ENCODE peak calls at places on chromosome X, in five cellular contexts. P, U, H, N and A are unnamed samples.

GRCh38 chrX:69179380-69179911 is 14.2 kb upstream of the PJA1 start:
- DNase-seq in P (no peak), U (no peak), H (no peak), N (no peak), A (peak; percentile 64)

GRCh38 chrX:38890326-38890725 is 89.1 kb downstream of the MID1IP1 start:
- DNase-seq in P (no peak), U (no peak), H (no peak), N (no peak), A (no peak)

GRCh38 chrX:40773188-40773587 is 37.8 kb upstream of the MED14 start:
- DNase-seq in P (no peak), U (no peak), H (no peak), N (no peak), A (no peak)

GRCh38 chrX:100980608-100981497 is 11.3 kb downstream of the ARL13A start:
- DNase-seq in P (peak; percentile 60), U (no peak), H (peak; percentile 39), N (no peak), A (no peak)

GRCh38 chrX:9871871-9872270 is 85.6 kb downstream of the SHROOM2 start:
- DNase-seq in P (no peak), U (no peak), H (no peak), N (no peak), A (no peak)

GRCh38 chrX:123665197-123665596 is 67.7 kb downstream of the THOC2 start:
- DNase-seq in P (peak; percentile 40), U (no peak), H (no peak), N (no peak), A (no peak)

GRCh38 chrX:132968282-132968681 is 9.9 kb upstream of the HS6ST2 start:
- DNase-seq in P (no peak), U (no peak), H (no peak), N (no peak), A (peak; percentile 19)

GRCh38 chrX:40102393-40103381 is 4.9 kb upstream of the BCOR start:
- DNase-seq in P (no peak), U (no peak), H (no peak), N (no peak), A (no peak)

GRCh38 chrX:120125444-120125843 is 9.7 kb upstream of the RHOXF1 start:
- DNase-seq in P (no peak), U (no peak), H (no peak), N (no peak), A (no peak)

GRCh38 chrX:20224814-20225487 is 41.8 kb downstream of the RPS6KA3 start:
- DNase-seq in P (peak; percentile 7), U (no peak), H (no peak), N (peak; percentile 35), A (peak; percentile 4)

GRCh38 chrX:108090474-108091265 is 672 bp downstream of the PSMD10 start:
- DNase-seq in P (peak; percentile 25), U (no peak), H (peak; percentile 13), N (no peak), A (no peak)

GRCh38 chrX:39063037-39063436 is 261.8 kb downstream of the MID1IP1 start:
- DNase-seq in P (peak; percentile 3), U (no peak), H (no peak), N (no peak), A (no peak)

GRCh38 chrX:50691820-50692219 is 122.2 kb downstream of the SHROOM4 start:
- DNase-seq in P (peak; percentile 44), U (peak; percentile 26), H (peak; percentile 38), N (no peak), A (peak; percentile 83)

GRCh38 chrX:41561045-41561444 is 113.9 kb downstream of the NYX start:
- DNase-seq in P (peak; percentile 49), U (peak; percentile 17), H (no peak), N (peak; percentile 17), A (no peak)

GRCh38 chrX:47817897-47818296 is 18.8 kb upstream of the ZNF81 start:
- DNase-seq in P (no peak), U (no peak), H (no peak), N (no peak), A (no peak)

GRCh38 chrX:9285342-9285771 is 179.5 kb upstream of the TBL1X start:
- DNase-seq in P (no peak), U (no peak), H (no peak), N (no peak), A (no peak)

GRCh38 chrX:134949271-134949670 is 41.5 kb upstream of the SMIM10 start:
- DNase-seq in P (peak; percentile 67), U (no peak), H (peak; percentile 69), N (no peak), A (no peak)
- TF ChIP-seq JUNB in P (no peak), U (no peak), H (no peak), N (no peak), A (no peak)

DNA sequence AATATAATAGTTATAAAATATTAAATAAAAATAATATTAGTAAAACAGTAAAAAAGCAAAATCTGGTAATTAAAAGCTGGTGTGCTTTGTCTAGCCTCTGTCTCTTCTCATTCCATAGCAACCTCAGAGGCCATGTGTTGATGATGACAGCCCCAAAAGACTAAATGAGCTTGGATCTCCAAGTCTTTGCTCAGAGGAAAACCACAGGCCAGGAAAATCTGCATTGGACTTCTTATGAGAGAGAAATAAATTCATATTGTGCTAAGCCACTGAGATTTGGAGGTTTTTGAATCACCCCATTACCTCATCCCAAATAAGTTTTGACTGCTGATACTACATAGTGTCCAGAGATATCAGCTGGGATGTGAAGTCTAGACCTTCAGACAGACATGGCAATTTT is 178.5 kb upstream of the DIPK2B start:
- DNase-seq in P (no peak), U (no peak), H (no peak), N (no peak), A (no peak)
- TF ChIP-seq JUNB in P (no peak), U (no peak), H (no peak), N (no peak), A (no peak)

DNA sequence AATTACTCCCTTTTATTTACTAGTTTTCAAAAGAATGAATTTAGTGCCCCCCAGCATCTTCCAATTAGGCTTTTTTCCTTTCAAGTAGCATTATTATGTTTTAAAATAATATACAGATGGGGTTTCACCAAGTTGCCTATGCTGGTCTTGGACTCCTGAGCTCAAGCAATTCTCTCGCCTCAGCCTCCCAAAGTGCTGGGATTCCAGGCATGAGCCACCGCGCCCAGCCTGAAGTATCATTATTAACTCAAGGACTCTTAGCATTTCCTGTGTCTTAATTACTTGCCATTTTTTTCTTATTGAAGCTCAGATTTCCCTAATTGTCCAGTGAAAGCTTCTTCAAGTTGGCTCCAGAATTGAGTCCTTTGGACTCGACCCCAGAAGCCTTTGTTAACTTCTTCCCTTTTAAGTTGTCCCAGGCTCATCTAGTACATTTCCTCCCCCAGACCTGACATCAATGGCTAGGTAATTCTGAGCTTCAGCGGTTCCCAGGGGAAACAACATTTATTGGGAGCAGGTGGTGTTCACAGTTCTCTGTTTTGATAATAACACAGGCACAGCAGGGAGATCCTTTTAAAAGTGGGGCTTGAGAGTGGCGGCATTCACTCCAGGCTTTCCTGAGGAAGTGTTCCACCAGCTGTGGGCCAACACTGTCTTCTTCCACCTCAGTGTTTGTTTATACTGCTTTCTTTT is 10.0 kb downstream of the SAT1 start:
- DNase-seq in P (no peak), U (no peak), H (no peak), N (no peak), A (no peak)
- TF ChIP-seq JUNB in P (no peak), U (no peak), H (no peak), N (no peak), A (no peak)

GRCh38 chrX:129493643-129494042 is 29.6 kb downstream of the SMARCA1 start:
- DNase-seq in P (no peak), U (no peak), H (no peak), N (no peak), A (no peak)
- TF ChIP-seq JUNB in P (no peak), U (no peak), H (no peak), N (no peak), A (no peak)

DNA sequence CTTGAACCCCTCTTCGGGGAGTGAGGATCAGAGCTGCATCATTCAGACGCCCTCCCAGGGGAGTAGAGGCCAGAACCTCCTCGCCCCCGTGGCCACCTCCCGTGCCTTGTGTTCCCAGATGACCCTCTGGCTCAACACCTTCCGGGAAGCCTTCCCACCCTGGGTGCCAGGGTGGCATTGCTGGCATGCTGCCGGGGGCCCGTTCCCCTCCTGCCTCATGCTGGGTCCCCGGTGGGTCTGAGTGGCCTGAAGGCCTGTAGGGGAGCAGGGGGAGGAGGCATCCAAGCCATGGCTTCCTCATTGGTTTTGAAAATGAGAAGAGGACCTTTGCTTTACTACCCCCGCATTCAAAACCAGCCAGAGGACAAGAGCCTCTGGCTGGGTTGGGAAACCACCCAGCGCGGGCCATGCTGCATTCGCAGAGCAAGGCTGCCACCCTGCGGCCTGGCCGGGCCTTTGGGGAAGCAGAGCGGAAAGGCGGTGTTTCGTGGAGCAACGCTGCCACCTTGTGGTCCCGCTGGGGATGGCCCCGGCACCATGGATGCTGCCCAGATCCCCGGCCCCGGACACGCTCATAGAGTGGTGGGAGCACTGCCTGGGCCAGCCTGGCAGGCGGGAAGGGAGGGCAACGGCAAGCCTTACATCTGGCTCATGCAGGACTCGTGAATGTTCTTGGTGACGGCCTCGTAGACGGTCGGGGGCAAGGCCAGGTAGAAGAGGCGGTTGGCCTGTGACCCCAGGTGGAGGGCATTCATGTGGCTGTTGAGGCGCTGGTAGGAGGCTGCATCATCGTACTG is 11.9 kb downstream of the G6PD start:
- DNase-seq in P (peak; percentile 89), U (peak; percentile 75), H (peak; percentile 56), N (peak; percentile 38), A (peak; percentile 83)
- TF ChIP-seq JUNB in P (no peak), U (no peak), H (no peak), N (no peak), A (no peak)

GRCh38 chrX:115229337-115229991 is 4.4 kb downstream of the LRCH2 start:
- DNase-seq in P (no peak), U (no peak), H (no peak), N (no peak), A (no peak)

DNA sequence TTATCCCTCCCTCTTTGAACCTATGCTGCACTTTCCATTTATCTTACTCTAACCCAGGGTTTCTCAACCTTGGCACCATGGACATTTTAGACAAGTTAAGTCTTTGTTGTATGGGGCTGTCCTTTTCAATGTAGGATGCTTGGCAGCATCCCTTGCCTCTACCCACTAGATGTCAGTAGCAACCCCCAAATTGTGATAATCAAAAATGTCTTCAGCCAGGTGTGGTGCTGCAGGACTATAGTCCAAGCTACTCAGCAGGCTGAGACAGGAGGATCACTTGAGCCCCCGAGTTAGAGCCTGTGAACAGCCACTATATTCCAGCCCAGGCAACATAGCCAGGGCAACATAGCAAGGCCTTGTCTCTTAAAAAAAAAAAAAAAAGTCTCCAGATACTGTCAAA is 7.0 kb downstream of the LRCH2 start:
- DNase-seq in P (peak; percentile 51), U (no peak), H (peak; percentile 33), N (no peak), A (peak; percentile 63)
- TF ChIP-seq JUNB in P (no peak), U (no peak), H (no peak), N (no peak), A (no peak)